ENCODE peak calls at places on chromosomes 6 and 20, in seven cellular contexts. X is testis, R is body of pancreas, Z is spleen, E is A549, O is endothelial cell of umbilical vein, M is suprapubic skin. S is an unnamed sample.

GRCh38 chr20:56392282-56393132 is at the start of gene CSTF1:
- DNase-seq in X (peak; percentile 100), R (peak; percentile 99), Z (peak; percentile 100), E (peak; percentile 100), O (peak; percentile 100), M (peak; percentile 100), S (peak; percentile 99)

GRCh38 chr6:104229057-104229456 is 630.7 kb downstream of the HACE1 start:
- DNase-seq in X (no peak), R (no peak), Z (no peak), E (no peak), O (no peak), M (no peak), S (no peak)

GRCh38 chr6:15763827-15764226 is 101.0 kb upstream of the DTNBP1 start:
- DNase-seq in X (no peak), R (peak; percentile 27), Z (no peak), E (peak; percentile 59), O (peak; percentile 34), M (no peak), S (peak; percentile 71)

GRCh38 chr6:109292420-109292819 is 89.8 kb downstream of the CD164 start:
- DNase-seq in X (no peak), R (no peak), Z (no peak), E (no peak), O (no peak), M (no peak), S (peak; percentile 24)

GRCh38 chr6:169371344-169372144 is 117.9 kb upstream of the THBS2 start:
- DNase-seq in X (no peak), R (no peak), Z (no peak), E (peak; percentile 46), O (no peak), M (no peak), S (no peak)

GRCh38 chr6:1390071-1390804 is 862 bp downstream of the FOXF2 start:
- DNase-seq in X (no peak), R (no peak), Z (peak; percentile 74), E (peak; percentile 33), O (peak; percentile 18), M (peak; percentile 74), S (no peak)

GRCh38 chr6:87183687-87184086 is 28.3 kb downstream of the ZNF292 start:
- DNase-seq in X (no peak), R (no peak), Z (no peak), E (no peak), O (no peak), M (no peak), S (no peak)

GRCh38 chr6:20366082-20366834 is 35.4 kb upstream of the E2F3 start:
- DNase-seq in X (no peak), R (no peak), Z (no peak), E (no peak), O (no peak), M (no peak), S (peak; percentile 9)

GRCh38 chr6:45423111-45423900 is 45.6 kb upstream of the SUPT3H start:
- DNase-seq in X (peak; percentile 18), R (peak; percentile 19), Z (peak; percentile 89), E (no peak), O (no peak), M (peak; percentile 79), S (peak; percentile 33)

GRCh38 chr6:27591660-27592059 is 118.8 kb upstream of the ZNF184 start:
- DNase-seq in X (no peak), R (no peak), Z (no peak), E (peak; percentile 74), O (peak; percentile 32), M (no peak), S (no peak)

GRCh38 chr6:66361886-66362285 is 654.9 kb upstream of the EYS start:
- DNase-seq in X (no peak), R (no peak), Z (no peak), E (no peak), O (no peak), M (no peak), S (no peak)

GRCh38 chr6:21227486-21227885 is 366.1 kb upstream of the SOX4 start:
- DNase-seq in X (no peak), R (no peak), Z (no peak), E (no peak), O (no peak), M (no peak), S (no peak)

GRCh38 chr20:51014797-51015722 is 7.8 kb downstream of the KCNG1 start:
- DNase-seq in X (peak; percentile 70), R (peak; percentile 56), Z (peak; percentile 59), E (peak; percentile 59), O (peak; percentile 49), M (no peak), S (peak; percentile 61)

GRCh38 chr20:49579195-49579594 is 11.3 kb upstream of the PTGIS start:
- DNase-seq in X (no peak), R (no peak), Z (peak; percentile 15), E (no peak), O (no peak), M (no peak), S (no peak)

GRCh38 chr6:95099410-95099809 is 477.9 kb upstream of the MANEA start:
- DNase-seq in X (no peak), R (no peak), Z (no peak), E (no peak), O (no peak), M (no peak), S (no peak)

GRCh38 chr20:7742479-7742878 is 197.8 kb downstream of the HAO1 start:
- DNase-seq in X (no peak), R (peak; percentile 49), Z (no peak), E (peak; percentile 12), O (peak; percentile 79), M (no peak), S (no peak)

GRCh38 chr6:4967301-4968030 is 36.4 kb downstream of the RPP40 start:
- DNase-seq in X (no peak), R (no peak), Z (no peak), E (no peak), O (no peak), M (no peak), S (no peak)

DNA sequence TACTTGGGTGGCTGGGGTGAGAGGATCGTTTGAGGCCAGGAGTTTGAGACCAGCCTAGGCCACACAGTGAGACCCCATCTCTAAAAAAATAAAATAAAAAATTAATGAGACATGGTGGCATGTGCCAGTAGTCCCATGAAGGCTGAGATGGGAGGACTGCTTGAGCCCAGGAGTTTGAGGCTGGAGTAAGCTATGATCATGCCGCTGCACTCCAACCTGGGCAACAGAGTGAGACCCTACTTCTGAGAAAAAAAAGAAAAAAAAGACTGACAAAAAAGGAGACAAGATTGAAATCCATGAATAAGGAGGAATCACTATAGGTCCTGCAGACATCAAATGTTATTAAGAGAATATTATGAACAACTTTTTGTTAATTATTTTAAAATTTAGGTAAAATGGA is 23.7 kb upstream of the BPHL start:
- DNase-seq in X (no peak), R (no peak), Z (no peak), E (no peak), O (no peak), M (no peak), S (no peak)
- H3K9me3 ChIP-seq in X (no peaks in the 10 kb centered on the region), R (no peaks in the 10 kb centered on the region), Z (no peaks in the 10 kb centered on the region), E (no peaks in the 10 kb centered on the region), O (no peaks in the 10 kb centered on the region), M (no peaks in the 10 kb centered on the region), S (no peaks in the 10 kb centered on the region)

GRCh38 chr20:37323985-37324384 is 22.0 kb upstream of the SRC start:
- DNase-seq in X (no peak), R (no peak), Z (no peak), E (no peak), O (no peak), M (no peak), S (no peak)

GRCh38 chr20:37328149-37328945 is 17.6 kb upstream of the SRC start:
- DNase-seq in X (no peak), R (no peak), Z (peak; percentile 35), E (no peak), O (no peak), M (no peak), S (no peak)

GRCh38 chr20:37326666-37327065 is 19.3 kb upstream of the SRC start:
- DNase-seq in X (no peak), R (no peak), Z (no peak), E (no peak), O (no peak), M (no peak), S (no peak)

GRCh38 chr20:37327748-37328147 is 18.2 kb upstream of the SRC start:
- DNase-seq in X (peak; percentile 63), R (peak; percentile 49), Z (peak; percentile 47), E (no peak), O (no peak), M (peak; percentile 92), S (peak; percentile 80)

GRCh38 chr20:37325206-37325605 is 20.7 kb upstream of the SRC start:
- DNase-seq in X (no peak), R (no peak), Z (peak; percentile 3), E (no peak), O (no peak), M (no peak), S (no peak)
- TF ChIP-seq POLR2A in X (no peak), R (no peak), Z (no peak), E (no peak), O (no peak), M (no peak), S (no peak)

DNA sequence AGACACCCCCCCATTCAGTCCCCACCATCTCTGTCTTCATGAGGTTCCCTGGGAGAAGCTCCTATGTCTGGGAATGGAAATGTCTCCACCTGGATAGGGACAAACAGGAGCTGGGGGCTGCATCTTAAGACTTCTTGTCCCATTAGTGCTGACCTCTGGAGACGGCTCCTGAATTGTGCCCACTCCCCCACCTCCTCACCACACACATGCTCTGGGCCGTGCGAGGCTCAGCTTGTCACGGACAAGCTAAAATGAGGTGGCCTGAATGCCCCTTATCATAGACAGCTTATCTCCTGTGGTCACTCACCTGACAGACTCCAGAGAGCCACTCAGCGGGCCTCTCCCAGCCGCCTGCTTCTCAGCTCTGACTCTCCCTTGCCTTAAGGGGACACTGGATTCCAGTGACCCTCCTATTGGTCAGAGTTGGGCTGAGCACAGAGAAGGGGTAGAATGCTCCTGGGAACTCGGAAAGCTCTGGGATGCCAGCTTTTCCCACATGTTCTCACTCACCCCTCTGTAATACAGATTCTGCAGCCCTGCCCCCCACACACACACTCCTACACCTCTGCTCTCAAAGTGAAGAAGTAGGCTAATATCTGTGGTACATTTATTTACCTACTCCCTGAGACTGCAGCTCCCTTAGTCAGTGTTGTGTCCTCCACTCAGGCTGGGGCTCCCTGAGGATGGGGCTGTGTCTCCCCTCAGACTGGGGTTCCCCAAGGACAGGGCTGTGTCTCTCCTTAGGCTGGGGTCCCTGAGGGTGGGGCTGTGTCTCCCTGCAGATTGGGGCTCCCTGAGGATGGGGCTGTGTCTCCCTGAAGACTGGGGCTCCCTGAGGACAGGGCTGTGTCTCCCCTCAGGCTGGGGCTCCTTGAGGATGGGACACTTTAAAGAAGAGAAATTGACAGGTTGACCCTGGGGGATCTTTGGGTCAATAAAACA is 167.5 kb downstream of the VEGFA start:
- DNase-seq in X (no peak), R (no peak), Z (peak; percentile 50), E (no peak), O (no peak), M (peak; percentile 56), S (no peak)
- H3K9me3 ChIP-seq in X (no peaks in the 10 kb centered on the region), R (no peaks in the 10 kb centered on the region), Z (no peaks in the 10 kb centered on the region), E (no peaks in the 10 kb centered on the region), O (no peaks in the 10 kb centered on the region), M (no peaks in the 10 kb centered on the region), S (no peaks in the 10 kb centered on the region)

DNA sequence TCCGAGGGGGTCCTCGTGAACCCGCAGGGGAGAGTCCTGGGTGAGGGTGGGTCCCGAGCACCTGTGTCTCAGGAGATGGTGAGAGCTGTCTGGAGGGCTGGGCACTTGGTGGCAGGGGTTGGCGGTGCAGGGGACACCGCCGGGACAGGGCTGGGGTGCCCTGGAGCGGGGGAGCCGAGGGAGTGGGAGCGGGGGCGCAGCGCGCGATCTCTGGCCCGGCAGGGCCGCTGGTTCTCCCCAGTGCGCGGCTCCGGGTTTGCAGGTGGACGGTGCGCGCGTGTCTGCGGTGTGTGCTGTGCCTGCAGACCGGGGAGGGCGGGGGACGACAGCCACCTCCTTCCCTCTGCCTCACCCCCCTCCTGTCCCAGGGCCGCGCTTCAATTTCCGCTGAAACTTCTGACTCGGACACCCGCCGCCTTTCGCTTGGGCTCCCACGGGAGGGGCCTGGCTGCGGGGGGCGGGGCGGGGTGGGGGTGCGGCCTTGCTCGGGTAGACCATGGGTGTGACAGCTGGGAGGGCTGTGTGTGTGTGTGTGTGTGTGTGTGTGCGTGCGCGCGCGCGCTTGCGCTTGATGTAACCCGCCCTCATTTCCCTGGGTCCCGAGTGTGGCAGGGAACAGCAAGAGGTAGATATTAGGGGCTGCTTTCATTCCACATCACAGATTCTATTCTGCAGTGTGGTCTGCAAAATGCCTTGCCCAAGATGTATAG is 1.2 kb downstream of the TRIB3 start:
- DNase-seq in X (peak; percentile 49), R (peak; percentile 84), Z (peak; percentile 96), E (peak; percentile 91), O (peak; percentile 48), M (peak; percentile 86), S (peak; percentile 87)
- TF ChIP-seq POLR2A in X (no peak), R (peak; percentile 58), Z (peak; percentile 23), E (peak; percentile 41), O (peak; percentile 36), M (no peak), S (peak; percentile 60)

S was measured in transverse colon.